ENCODE peak calls at places on chromosomes 2 and 18, in five cellular contexts. G, A, U, B and J are unnamed samples.

GRCh38 chr2:162230761-162231160 is 12.5 kb downstream of the FAP start:
- DNase-seq in G (no peak), A (no peak), U (no peak), B (no peak), J (no peak)

GRCh38 chr2:59254279-59254678 is 1013.2 kb upstream of the FANCL start:
- DNase-seq in G (no peak), A (no peak), U (no peak), B (no peak), J (no peak)

GRCh38 chr2:75680402-75680801 is 30.3 kb downstream of the GCFC2 start:
- DNase-seq in G (no peak), A (no peak), U (no peak), B (no peak), J (no peak)

GRCh38 chr2:45436456-45436855 is 174.6 kb downstream of the SRBD1 start:
- DNase-seq in G (no peak), A (no peak), U (no peak), B (no peak), J (no peak)

GRCh38 chr2:56113571-56113970 is 70.2 kb upstream of the CCDC85A start:
- DNase-seq in G (no peak), A (no peak), U (no peak), B (peak), J (no peak)

GRCh38 chr2:178419123-178419522 is 31.9 kb downstream of the PRKRA start:
- DNase-seq in G (no peak), A (peak), U (no peak), B (peak), J (peak)

GRCh38 chr2:7846607-7847006 is 835.2 kb upstream of the ID2 start:
- DNase-seq in G (no peak), A (no peak), U (no peak), B (no peak), J (no peak)

GRCh38 chr2:189149981-189150380 is 29.6 kb downstream of the COL5A2 start:
- DNase-seq in G (no peak), A (peak), U (no peak), B (peak), J (no peak)

GRCh38 chr2:204129591-204130270 is 193.2 kb downstream of the ICOS start:
- DNase-seq in G (no peak), A (no peak), U (no peak), B (no peak), J (no peak)

GRCh38 chr2:160145471-160145870 is 54.6 kb downstream of the ITGB6 start:
- DNase-seq in G (no peak), A (no peak), U (no peak), B (no peak), J (no peak)

GRCh38 chr18:57210101-57210661 is 63.3 kb downstream of the BOD1L2 start:
- DNase-seq in G (peak), A (peak), U (no peak), B (peak), J (peak)

GRCh38 chr2:166468124-166469024 is 25.7 kb downstream of the SCN7A start:
- DNase-seq in G (no peak), A (no peak), U (no peak), B (no peak), J (peak)

GRCh38 chr2:169105433-169105832 is 36.1 kb downstream of the DHRS9 start:
- DNase-seq in G (no peak), A (no peak), U (no peak), B (no peak), J (peak)
- H3K4me3 ChIP-seq in G (no peak), A (no peak), U (no peak), B (no peak), J (no peak)

GRCh38 chr18:58559427-58560186 is 69.3 kb downstream of the ALPK2 start:
- DNase-seq in G (no peak), A (no peak), U (no peak), B (no peak), J (no peak)
- TF ChIP-seq MYC in G (no peak), A (no peak), U (no peak), B (no peak), J (no peak)

DNA sequence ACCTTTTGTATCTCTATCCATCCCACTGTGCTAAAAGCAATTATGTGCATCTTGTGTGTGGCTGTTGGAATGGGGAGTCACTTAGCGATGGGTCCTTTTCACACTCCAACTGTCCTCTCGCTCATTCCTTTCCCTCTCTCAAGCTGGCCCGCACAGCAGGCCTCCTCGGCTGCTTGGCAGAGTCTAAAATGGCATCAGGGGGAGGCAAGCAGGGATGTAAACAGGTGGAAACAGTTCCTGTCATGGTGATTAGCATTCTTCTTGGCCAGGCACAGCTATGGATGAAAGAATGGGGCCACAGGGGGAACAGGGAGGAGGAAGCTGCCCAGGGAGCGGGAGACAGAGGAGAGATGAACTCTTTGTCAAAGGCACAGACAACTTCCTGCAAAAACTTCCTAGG is 56.2 kb upstream of the LRPPRC start:
- DNase-seq in G (no peak), A (no peak), U (no peak), B (no peak), J (no peak)
- TF ChIP-seq MAX in G (no peak), A (no peak), U (no peak), B (no peak), J (no peak)

GRCh38 chr18:35376742-35377695 is at the start of gene ZNF396:
- DNase-seq in G (peak), A (peak), U (no peak), B (peak), J (peak)
- H3K4me3 ChIP-seq in G (peak), A (peak), U (peak), B (peak), J (peak)

GRCh38 chr2:5697554-5697953 is 5.4 kb downstream of the SOX11 start:
- DNase-seq in G (no peak), A (no peak), U (no peak), B (no peak), J (no peak)
- TF ChIP-seq MYC in G (no peak), A (no peak), U (no peak), B (no peak), J (no peak)

GRCh38 chr18:75478996-75479870 is 51.7 kb upstream of the SMIM21 start:
- DNase-seq in G (peak), A (peak), U (peak), B (peak), J (peak)
- TF ChIP-seq MAX in G (no peak), A (no peak), U (no peak), B (no peak), J (no peak)